ENCODE peak calls at places on chromosomes 6 and 20, in seven cellular contexts. U is BJ, P is PC-9, I is MM.1S, R is body of pancreas, A is breast epithelium, L is heart left ventricle. C is an unnamed sample.

GRCh38 chr6:25835442-25836283 is 3.8 kb upstream of the SLC17A1 start:
- DNase-seq in U (no peak), R (no peak), L (no peak), P (no peak), A (no peak), I (no peak), C (no peak)

GRCh38 chr20:35292504-35293285 is 470 bp upstream of the FAM83C start:
- DNase-seq in A (no peak), R (no peak), U (no peak), P (no peak), L (no peak), I (no peak), C (no peak)

GRCh38 chr6:37774028-37774680 is 45.4 kb upstream of the ZFAND3 start:
- DNase-seq in A (no peak), R (no peak), P (no peak), L (no peak), I (no peak), U (no peak), C (no peak)

GRCh38 chr6:161001421-161001820 is 9.9 kb downstream of the MAP3K4 start:
- DNase-seq in L (no peak), A (no peak), P (no peak), R (peak; percentile 44), U (no peak), I (no peak), C (no peak)

GRCh38 chr20:47464380-47465101 is 37.1 kb upstream of the NCOA3 start:
- DNase-seq in I (no peak), U (peak; percentile 92), L (peak; percentile 81), R (peak; percentile 39), P (peak; percentile 79), A (peak; percentile 54), C (peak; percentile 98)

GRCh38 chr6:49676671-49677281 is 36.6 kb downstream of the CRISP2 start:
- DNase-seq in P (peak; percentile 25), I (no peak), U (no peak), R (peak; percentile 8), L (no peak), A (no peak), C (no peak)

GRCh38 chr6:123962508-123962907 is 158.8 kb downstream of the NKAIN2 start:
- DNase-seq in I (no peak), R (peak; percentile 98), U (no peak), L (no peak), P (peak; percentile 6), A (no peak), C (no peak)

GRCh38 chr6:169752074-169752623 is 727 bp downstream of the ERMARD start:
- DNase-seq in R (no peak), P (no peak), U (no peak), L (no peak), A (no peak), I (no peak), C (peak; percentile 22)

GRCh38 chr6:21034345-21034744 is 500.1 kb downstream of the CDKAL1 start:
- DNase-seq in A (no peak), U (no peak), I (no peak), R (no peak), L (no peak), P (no peak), C (no peak)

GRCh38 chr20:47338131-47338628 is 18.3 kb downstream of the ZMYND8 start:
- DNase-seq in R (no peak), L (peak; percentile 44), U (no peak), P (no peak), A (no peak), I (no peak), C (no peak)

GRCh38 chr6:31767096-31767645 is 4.7 kb downstream of the SAPCD1 start:
- DNase-seq in L (no peak), R (no peak), P (no peak), U (no peak), A (no peak), I (no peak), C (no peak)

GRCh38 chr20:62782893-62783278 is 13.4 kb upstream of the MRGBP start:
- DNase-seq in P (no peak), I (no peak), L (peak; percentile 67), R (no peak), A (no peak), U (no peak), C (no peak)

GRCh38 chr20:58700823-58701222 is 8.2 kb downstream of the NPEPL1 start:
- DNase-seq in R (no peak), L (peak; percentile 9), U (no peak), A (no peak), P (no peak), I (no peak), C (no peak)

GRCh38 chr6:82072113-82072512 is 175.4 kb downstream of the IBTK start:
- DNase-seq in P (no peak), I (no peak), L (no peak), A (no peak), R (no peak), U (no peak), C (peak; percentile 66)

GRCh38 chr6:119090256-119090655 is 11.8 kb upstream of the FAM184A start:
- DNase-seq in A (no peak), P (no peak), U (no peak), R (no peak), L (no peak), I (no peak), C (no peak)

GRCh38 chr6:104527761-104528415 is 331.8 kb downstream of the HACE1 start:
- DNase-seq in I (peak; percentile 29), L (no peak), P (peak; percentile 8), A (no peak), R (peak; percentile 48), U (no peak), C (no peak)

GRCh38 chr6:27582928-27583725 is 110.2 kb upstream of the ZNF184 start:
- DNase-seq in U (no peak), I (no peak), R (peak; percentile 21), L (no peak), P (peak; percentile 73), A (no peak), C (peak; percentile 79)

GRCh38 chr6:160221423-160221822 is 37.2 kb downstream of the SLC22A2 start:
- DNase-seq in P (no peak), A (no peak), L (no peak), U (no peak), R (no peak), I (peak; percentile 8), C (no peak)

GRCh38 chr20:46000571-46001145 is 8.1 kb upstream of the MMP9 start:
- DNase-seq in U (no peak), A (no peak), I (no peak), P (no peak), L (no peak), R (no peak), C (no peak)

GRCh38 chr6:69390125-69390524 is 406.7 kb downstream of the LMBRD1 start:
- DNase-seq in A (no peak), L (no peak), P (no peak), R (no peak), U (no peak), I (peak; percentile 13), C (no peak)

GRCh38 chr6:46042355-46042999 is 26.8 kb upstream of the CLIC5 start:
- DNase-seq in P (peak; percentile 18), L (no peak), R (peak; percentile 17), A (no peak), I (peak; percentile 35), U (no peak), C (no peak)

GRCh38 chr6:30814137-30815084 is 69.9 kb upstream of the DDR1 start:
- DNase-seq in I (no peak), L (no peak), U (no peak), R (no peak), A (no peak), P (peak; percentile 65), C (peak; percentile 76)

GRCh38 chr6:98995116-98995515 is 47.4 kb upstream of the FBXL4 start:
- DNase-seq in R (no peak), I (no peak), L (no peak), P (no peak), A (no peak), U (no peak), C (no peak)

GRCh38 chr20:3686867-3687321 is 5.1 kb upstream of the ADAM33 start:
- DNase-seq in I (no peak), R (peak; percentile 60), P (no peak), A (no peak), U (peak; percentile 89), L (peak; percentile 89), C (peak; percentile 95)

GRCh38 chr6:134707342-134707982 is 242.4 kb downstream of the ALDH8A1 start:
- DNase-seq in U (no peak), A (no peak), R (peak; percentile 53), P (peak; percentile 9), L (no peak), I (no peak), C (peak; percentile 14)

GRCh38 chr20:51492167-51493092 is 50.1 kb downstream of the NFATC2 start:
- DNase-seq in R (peak; percentile 83), I (no peak), P (no peak), L (peak; percentile 83), U (no peak), A (no peak), C (no peak)
- H3K4me3 ChIP-seq in R (no peak overlapping the region), I (no peak overlapping the region), P (no peak overlapping the region), L (peak overlapping the region; percentile 22), U (no peak overlapping the region), A (peak overlapping the region; percentile 23), C (no peak overlapping the region)

DNA sequence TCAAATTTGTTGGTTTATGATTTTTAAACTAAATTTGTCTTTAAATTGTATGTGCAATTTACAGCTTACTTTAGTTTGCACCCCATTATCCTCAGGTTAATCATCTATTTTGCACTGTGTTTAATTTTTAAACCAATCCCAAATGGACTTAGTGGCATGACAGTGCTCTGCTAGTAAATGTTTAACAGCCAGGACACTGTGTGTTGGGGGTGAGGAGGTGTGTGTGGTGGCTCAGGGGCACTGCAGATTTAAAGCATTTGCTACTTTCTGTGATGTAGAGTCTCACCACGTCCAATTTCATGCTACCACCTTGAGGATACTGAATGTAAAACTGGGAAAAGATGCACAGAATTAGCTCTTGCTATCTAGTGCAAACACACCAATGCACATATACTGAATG is 225.7 kb downstream of the HAO1 start:
- DNase-seq in P (no peak), L (no peak), U (no peak), A (no peak), R (peak; percentile 8), I (no peak), C (no peak)
- TF ChIP-seq CTCF in P (no peak), L (no peak), U (no peak), A (no peak), R (no peak), I (no peak), C (no peak)

DNA sequence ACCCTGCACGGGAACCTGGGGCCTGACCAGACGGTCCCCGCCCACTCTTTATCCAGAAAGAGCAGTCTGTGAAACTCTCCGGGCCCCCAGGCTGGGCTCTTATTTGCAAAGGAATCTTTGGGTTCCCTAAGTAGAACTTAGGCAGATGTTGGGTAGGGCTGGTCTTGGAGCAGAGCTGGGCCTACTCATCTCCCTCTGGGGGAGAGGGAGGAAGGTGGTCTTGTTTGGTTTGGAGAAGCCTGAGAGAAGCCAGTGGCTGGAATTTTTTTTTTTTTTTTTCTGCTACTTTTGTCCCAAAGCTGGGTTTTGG is 829 bp downstream of the PLCG1 start:
- DNase-seq in L (no peak), A (no peak), P (no peak), I (no peak), R (no peak), U (no peak), C (no peak)
- H3K4me3 ChIP-seq in L (peak overlapping the region; percentile 94), A (peak overlapping the region; percentile 86), P (peak overlapping the region; percentile 94), I (peak overlapping the region; percentile 88), R (peak overlapping the region; percentile 66), U (peak overlapping the region; percentile 74), C (peak overlapping the region; percentile 73)

GRCh38 chr20:42026599-42026998 is 408.4 kb upstream of the CHD6 start:
- DNase-seq in P (no peak), U (no peak), A (no peak), I (no peak), L (no peak), R (no peak), C (no peak)

GRCh38 chr20:42024653-42025052 is 406.5 kb upstream of the CHD6 start:
- DNase-seq in P (no peak), L (no peak), A (no peak), I (peak; percentile 44), R (no peak), U (no peak), C (no peak)

GRCh38 chr20:42027746-42028268 is 409.6 kb upstream of the CHD6 start:
- DNase-seq in P (no peak), L (no peak), R (no peak), A (no peak), I (peak; percentile 28), U (no peak), C (no peak)
- TF ChIP-seq CTCF in P (no peak), L (no peak), R (no peak), A (no peak), I (peak; percentile 33), U (no peak), C (no peak)